ENCODE peak calls at places on chromosomes 13 and 19, in eight cellular contexts. One of them, this sample, is unnamed. For H3K4me1, the result is how much of the 10 kb centered on the place peaks cover.

GRCh38 chr13:42258747-42259146 is 13.2 kb upstream of the AKAP11 start:
- DNase-seq in H9: peak
- DNase-seq in breast epithelium: no peak
- DNase-seq in hepatocyte: no peak
- DNase-seq in GM23338: peak
- DNase-seq in cardiac muscle cell: no peak
- DNase-seq in mammary epithelial cell: no peak
- DNase-seq in A673: no peak
- DNase-seq in this sample: no peak

GRCh38 chr19:49413348-49413747 is 9.9 kb downstream of the PTH2 start:
- DNase-seq in breast epithelium: no peak
- DNase-seq in H9: no peak
- DNase-seq in A673: no peak
- DNase-seq in GM23338: no peak
- DNase-seq in hepatocyte: no peak
- DNase-seq in cardiac muscle cell: peak
- DNase-seq in mammary epithelial cell: no peak
- DNase-seq in this sample: no peak

GRCh38 chr19:55487884-55488687 is at the start of gene SSC5D:
- DNase-seq in cardiac muscle cell: peak
- DNase-seq in H9: no peak
- DNase-seq in hepatocyte: no peak
- DNase-seq in GM23338: peak
- DNase-seq in A673: no peak
- DNase-seq in breast epithelium: no peak
- DNase-seq in mammary epithelial cell: no peak
- DNase-seq in this sample: no peak

GRCh38 chr13:99442273-99442895 is 58.9 kb upstream of the TM9SF2 start:
- DNase-seq in hepatocyte: peak
- DNase-seq in H9: no peak
- DNase-seq in A673: peak
- DNase-seq in GM23338: peak
- DNase-seq in cardiac muscle cell: peak
- DNase-seq in mammary epithelial cell: peak
- DNase-seq in breast epithelium: no peak
- DNase-seq in this sample: no peak

GRCh38 chr19:35773020-35773809 is 2.1 kb upstream of the ARHGAP33 start:
- DNase-seq in breast epithelium: no peak
- DNase-seq in cardiac muscle cell: peak
- DNase-seq in GM23338: no peak
- DNase-seq in H9: no peak
- DNase-seq in hepatocyte: no peak
- DNase-seq in mammary epithelial cell: peak
- DNase-seq in A673: no peak
- DNase-seq in this sample: no peak

GRCh38 chr13:80921556-80921955 is 580.6 kb upstream of the SPRY2 start:
- DNase-seq in mammary epithelial cell: no peak
- DNase-seq in cardiac muscle cell: peak
- DNase-seq in H9: no peak
- DNase-seq in breast epithelium: no peak
- DNase-seq in GM23338: no peak
- DNase-seq in hepatocyte: no peak
- DNase-seq in A673: peak
- DNase-seq in this sample: no peak

GRCh38 chr19:44596428-44597130 is 16.8 kb upstream of the IGSF23 start:
- DNase-seq in mammary epithelial cell: no peak
- DNase-seq in A673: no peak
- DNase-seq in H9: no peak
- DNase-seq in hepatocyte: peak
- DNase-seq in cardiac muscle cell: no peak
- DNase-seq in GM23338: no peak
- DNase-seq in breast epithelium: no peak
- DNase-seq in this sample: no peak

GRCh38 chr13:98207411-98207810 is 30.3 kb upstream of the RNF113B start:
- DNase-seq in cardiac muscle cell: no peak
- DNase-seq in H9: no peak
- DNase-seq in breast epithelium: no peak
- DNase-seq in A673: no peak
- DNase-seq in mammary epithelial cell: no peak
- DNase-seq in hepatocyte: no peak
- DNase-seq in GM23338: no peak
- DNase-seq in this sample: peak

GRCh38 chr13:20814224-20814910 is 40.6 kb upstream of the EEF1AKMT1 start:
- DNase-seq in mammary epithelial cell: peak
- DNase-seq in hepatocyte: peak
- DNase-seq in cardiac muscle cell: peak
- DNase-seq in GM23338: no peak
- DNase-seq in A673: peak
- DNase-seq in H9: no peak
- DNase-seq in breast epithelium: peak
- DNase-seq in this sample: peak

GRCh38 chr13:29800687-29801086 is 49.7 kb downstream of the UBL3 start:
- DNase-seq in mammary epithelial cell: no peak
- DNase-seq in H9: peak
- DNase-seq in GM23338: peak
- DNase-seq in cardiac muscle cell: no peak
- DNase-seq in breast epithelium: no peak
- DNase-seq in hepatocyte: no peak
- DNase-seq in A673: no peak
- DNase-seq in this sample: no peak

GRCh38 chr19:33746159-33746558 is 50.5 kb upstream of the KCTD15 start:
- DNase-seq in GM23338: no peak
- DNase-seq in H9: no peak
- DNase-seq in A673: no peak
- DNase-seq in mammary epithelial cell: no peak
- DNase-seq in cardiac muscle cell: no peak
- DNase-seq in breast epithelium: no peak
- DNase-seq in hepatocyte: no peak
- DNase-seq in this sample: no peak

GRCh38 chr13:98528663-98529064 is 48.2 kb downstream of the STK24 start:
- DNase-seq in mammary epithelial cell: no peak
- DNase-seq in A673: no peak
- DNase-seq in GM23338: no peak
- DNase-seq in hepatocyte: no peak
- DNase-seq in breast epithelium: no peak
- DNase-seq in H9: no peak
- DNase-seq in cardiac muscle cell: peak
- DNase-seq in this sample: no peak

DNA sequence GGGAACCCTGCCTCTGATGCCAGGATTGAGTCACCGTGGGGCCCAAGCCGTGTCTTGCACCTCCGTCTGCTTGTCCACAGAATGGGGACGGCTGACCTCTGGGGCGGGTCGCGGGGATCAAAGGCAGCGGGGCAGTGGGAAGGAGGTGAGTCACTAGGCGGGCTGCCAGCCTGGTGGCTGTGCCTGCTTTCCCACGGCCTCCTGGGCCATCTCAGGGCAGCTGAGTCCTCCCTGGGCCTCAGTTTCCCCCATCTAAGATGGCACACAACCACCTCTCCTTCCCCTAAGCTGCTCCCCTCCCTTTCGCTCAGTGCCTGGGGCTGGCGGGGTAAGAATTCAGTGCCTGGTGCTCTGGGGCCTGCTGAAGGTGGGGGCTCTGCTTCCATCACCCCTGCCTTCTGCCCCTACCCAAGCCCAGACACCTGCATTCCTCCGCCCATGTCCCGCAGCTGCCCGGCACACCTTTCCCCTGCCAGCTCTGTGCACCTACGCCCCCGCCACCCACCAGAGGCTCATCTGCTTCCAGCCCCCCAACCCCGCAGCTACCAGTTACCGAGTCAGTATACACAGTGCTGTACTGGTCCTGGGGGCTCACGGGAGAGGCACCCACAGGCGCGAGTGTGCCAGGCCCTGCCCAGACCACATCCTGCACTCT is 3.5 kb downstream of the MKNK2 start:
- DNase-seq in mammary epithelial cell: no peak
- DNase-seq in breast epithelium: no peak
- DNase-seq in A673: no peak
- DNase-seq in GM23338: no peak
- DNase-seq in cardiac muscle cell: no peak
- DNase-seq in H9: peak
- DNase-seq in hepatocyte: peak
- DNase-seq in this sample: peak
- H3K4me1 ChIP-seq in mammary epithelial cell: half or more
- H3K4me1 ChIP-seq in breast epithelium: half or more
- H3K4me1 ChIP-seq in A673: under half
- H3K4me1 ChIP-seq in GM23338: under half
- H3K4me1 ChIP-seq in cardiac muscle cell: under half
- H3K4me1 ChIP-seq in H9: under half
- H3K4me1 ChIP-seq in hepatocyte: under half
- H3K4me1 ChIP-seq in this sample: half or more

GRCh38 chr19:7867092-7867844 is 6.9 kb downstream of the PRR36 start:
- DNase-seq in breast epithelium: no peak
- DNase-seq in cardiac muscle cell: no peak
- DNase-seq in GM23338: no peak
- DNase-seq in mammary epithelial cell: no peak
- DNase-seq in hepatocyte: no peak
- DNase-seq in A673: no peak
- DNase-seq in H9: no peak
- DNase-seq in this sample: no peak

GRCh38 chr19:7865262-7865911 is 8.8 kb downstream of the PRR36 start:
- DNase-seq in GM23338: peak
- DNase-seq in mammary epithelial cell: no peak
- DNase-seq in H9: no peak
- DNase-seq in breast epithelium: no peak
- DNase-seq in cardiac muscle cell: no peak
- DNase-seq in hepatocyte: no peak
- DNase-seq in A673: no peak
- DNase-seq in this sample: no peak

GRCh38 chr19:7864719-7865074 is 9.5 kb downstream of the PRR36 start:
- DNase-seq in cardiac muscle cell: no peak
- DNase-seq in A673: no peak
- DNase-seq in H9: no peak
- DNase-seq in mammary epithelial cell: no peak
- DNase-seq in hepatocyte: no peak
- DNase-seq in GM23338: no peak
- DNase-seq in breast epithelium: no peak
- DNase-seq in this sample: no peak

GRCh38 chr19:7868326-7868670 is 5.9 kb downstream of the PRR36 start:
- DNase-seq in breast epithelium: no peak
- DNase-seq in GM23338: peak
- DNase-seq in H9: peak
- DNase-seq in cardiac muscle cell: no peak
- DNase-seq in A673: no peak
- DNase-seq in mammary epithelial cell: no peak
- DNase-seq in hepatocyte: no peak
- DNase-seq in this sample: no peak

GRCh38 chr19:7866399-7867091 is 7.6 kb downstream of the PRR36 start:
- DNase-seq in breast epithelium: no peak
- DNase-seq in mammary epithelial cell: no peak
- DNase-seq in cardiac muscle cell: no peak
- DNase-seq in GM23338: no peak
- DNase-seq in hepatocyte: no peak
- DNase-seq in A673: no peak
- DNase-seq in H9: no peak
- DNase-seq in this sample: no peak
- TF ChIP-seq CTCF in breast epithelium: no peak
- TF ChIP-seq CTCF in mammary epithelial cell: no peak
- TF ChIP-seq CTCF in cardiac muscle cell: no peak
- TF ChIP-seq CTCF in GM23338: peak
- TF ChIP-seq CTCF in hepatocyte: no peak
- TF ChIP-seq CTCF in A673: no peak
- TF ChIP-seq CTCF in H9: peak
- TF ChIP-seq CTCF in this sample: no peak

GRCh38 chr19:10006752-10007323 is 3.5 kb downstream of the COL5A3 start:
- DNase-seq in A673: no peak
- DNase-seq in mammary epithelial cell: no peak
- DNase-seq in hepatocyte: no peak
- DNase-seq in GM23338: no peak
- DNase-seq in H9: no peak
- DNase-seq in cardiac muscle cell: no peak
- DNase-seq in breast epithelium: no peak
- DNase-seq in this sample: no peak

GRCh38 chr19:10007366-10007765 is 2.9 kb downstream of the COL5A3 start:
- DNase-seq in hepatocyte: no peak
- DNase-seq in mammary epithelial cell: no peak
- DNase-seq in H9: no peak
- DNase-seq in GM23338: no peak
- DNase-seq in A673: no peak
- DNase-seq in breast epithelium: no peak
- DNase-seq in cardiac muscle cell: no peak
- DNase-seq in this sample: no peak

GRCh38 chr19:10005632-10006334 is 4.5 kb downstream of the COL5A3 start:
- DNase-seq in GM23338: no peak
- DNase-seq in breast epithelium: no peak
- DNase-seq in A673: no peak
- DNase-seq in hepatocyte: no peak
- DNase-seq in cardiac muscle cell: no peak
- DNase-seq in H9: no peak
- DNase-seq in mammary epithelial cell: no peak
- DNase-seq in this sample: no peak

GRCh38 chr19:10007811-10008211 is 2.5 kb downstream of the COL5A3 start:
- DNase-seq in hepatocyte: no peak
- DNase-seq in cardiac muscle cell: peak
- DNase-seq in breast epithelium: no peak
- DNase-seq in A673: peak
- DNase-seq in mammary epithelial cell: no peak
- DNase-seq in GM23338: no peak
- DNase-seq in H9: no peak
- DNase-seq in this sample: no peak

DNA sequence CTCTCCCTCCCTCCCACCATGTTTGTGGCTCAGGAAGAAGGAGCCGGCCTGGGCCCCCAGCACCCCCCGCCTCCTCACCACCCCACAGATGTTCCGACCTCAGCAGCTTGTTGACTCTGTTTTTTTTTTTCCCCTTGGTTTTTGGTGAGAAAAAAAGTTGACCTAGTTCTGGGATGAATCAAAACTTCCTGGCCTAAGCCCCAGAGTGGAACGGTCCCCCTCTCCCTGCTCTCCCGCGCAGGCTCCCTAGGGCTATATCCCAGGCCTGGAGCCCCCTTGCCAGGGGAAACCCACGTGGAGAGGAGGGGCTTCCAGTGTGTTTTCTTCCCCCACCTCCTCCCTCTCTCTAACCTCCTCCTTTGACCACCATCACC is 4.0 kb downstream of the COL5A3 start:
- DNase-seq in hepatocyte: no peak
- DNase-seq in H9: no peak
- DNase-seq in breast epithelium: no peak
- DNase-seq in GM23338: no peak
- DNase-seq in cardiac muscle cell: peak
- DNase-seq in A673: no peak
- DNase-seq in mammary epithelial cell: no peak
- DNase-seq in this sample: no peak
- H3K4me1 ChIP-seq in hepatocyte: under half
- H3K4me1 ChIP-seq in H9: under half
- H3K4me1 ChIP-seq in breast epithelium: under half
- H3K4me1 ChIP-seq in GM23338: under half
- H3K4me1 ChIP-seq in cardiac muscle cell: under half
- H3K4me1 ChIP-seq in A673: under half
- H3K4me1 ChIP-seq in mammary epithelial cell: under half
- H3K4me1 ChIP-seq in this sample: under half

DNA sequence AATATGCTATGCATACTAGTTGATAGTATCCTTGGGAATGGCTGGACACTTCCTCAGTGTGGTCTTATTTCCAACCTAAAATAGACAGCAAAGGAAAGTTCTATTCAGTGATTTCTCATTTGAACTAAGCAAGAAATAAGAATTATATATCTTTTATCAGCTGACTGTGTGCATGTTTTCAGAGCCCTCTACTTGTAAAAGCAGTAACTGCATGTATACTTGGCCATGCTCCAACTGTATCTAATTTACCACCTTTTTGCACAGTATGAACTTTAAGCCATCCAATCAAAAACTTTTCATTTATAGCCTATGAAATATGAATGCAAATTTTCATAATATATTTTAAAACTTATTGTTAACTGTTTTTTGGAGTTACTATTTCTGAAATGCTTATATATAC is 136.4 kb upstream of the PCDH9 start:
- DNase-seq in GM23338: no peak
- DNase-seq in A673: peak
- DNase-seq in hepatocyte: peak
- DNase-seq in mammary epithelial cell: no peak
- DNase-seq in breast epithelium: no peak
- DNase-seq in H9: no peak
- DNase-seq in cardiac muscle cell: peak
- DNase-seq in this sample: no peak
- TF ChIP-seq CTCF in GM23338: peak
- TF ChIP-seq CTCF in A673: peak
- TF ChIP-seq CTCF in hepatocyte: no peak
- TF ChIP-seq CTCF in mammary epithelial cell: peak
- TF ChIP-seq CTCF in breast epithelium: no peak
- TF ChIP-seq CTCF in H9: peak
- TF ChIP-seq CTCF in cardiac muscle cell: peak
- TF ChIP-seq CTCF in this sample: no peak